ENCODE peak calls at places on chromosomes 1 and 21, in eight cellular contexts. One of them, this sample, is unnamed.

GRCh38 chr1:207309775-207310273 is 11.7 kb upstream of the CD55 start:
- DNase-seq in stomach: no peak
- DNase-seq in body of pancreas: peak; percentile 31
- DNase-seq in spleen: no peak
- DNase-seq in right atrium auricular region: no peak
- DNase-seq in esophagus squamous epithelium: no peak
- DNase-seq in SJSA1: peak; percentile 80
- DNase-seq in heart right ventricle: no peak
- DNase-seq in this sample: no peak

GRCh38 chr1:110859062-110859461 is 13.9 kb upstream of the CD53 start:
- DNase-seq in stomach: no peak
- DNase-seq in body of pancreas: no peak
- DNase-seq in spleen: no peak
- DNase-seq in right atrium auricular region: no peak
- DNase-seq in esophagus squamous epithelium: no peak
- DNase-seq in SJSA1: no peak
- DNase-seq in heart right ventricle: no peak
- DNase-seq in this sample: no peak

GRCh38 chr1:906532-907420 is 16.9 kb upstream of the SAMD11 start:
- DNase-seq in stomach: peak; percentile 72
- DNase-seq in body of pancreas: peak; percentile 49
- DNase-seq in spleen: peak; percentile 82
- DNase-seq in right atrium auricular region: peak; percentile 76
- DNase-seq in esophagus squamous epithelium: no peak
- DNase-seq in SJSA1: peak; percentile 52
- DNase-seq in heart right ventricle: no peak
- DNase-seq in this sample: no peak

GRCh38 chr1:921011-921837 is 2.5 kb upstream of the SAMD11 start:
- DNase-seq in stomach: peak; percentile 69
- DNase-seq in body of pancreas: peak; percentile 61
- DNase-seq in spleen: no peak
- DNase-seq in right atrium auricular region: no peak
- DNase-seq in esophagus squamous epithelium: no peak
- DNase-seq in SJSA1: peak; percentile 75
- DNase-seq in heart right ventricle: peak; percentile 69
- DNase-seq in this sample: no peak

GRCh38 chr21:38957575-38958340 is 152.0 kb downstream of the ETS2 start:
- DNase-seq in stomach: no peak
- DNase-seq in body of pancreas: no peak
- DNase-seq in spleen: no peak
- DNase-seq in right atrium auricular region: no peak
- DNase-seq in esophagus squamous epithelium: no peak
- DNase-seq in SJSA1: no peak
- DNase-seq in heart right ventricle: no peak
- DNase-seq in this sample: no peak

GRCh38 chr1:198064181-198064580 is 92.6 kb upstream of the NEK7 start:
- DNase-seq in stomach: no peak
- DNase-seq in body of pancreas: no peak
- DNase-seq in spleen: no peak
- DNase-seq in right atrium auricular region: no peak
- DNase-seq in esophagus squamous epithelium: no peak
- DNase-seq in SJSA1: no peak
- DNase-seq in heart right ventricle: no peak
- DNase-seq in this sample: no peak

GRCh38 chr1:158374864-158375263 is 21.2 kb downstream of the CD1E start:
- DNase-seq in stomach: no peak
- DNase-seq in body of pancreas: no peak
- DNase-seq in spleen: no peak
- DNase-seq in right atrium auricular region: no peak
- DNase-seq in esophagus squamous epithelium: no peak
- DNase-seq in SJSA1: no peak
- DNase-seq in heart right ventricle: no peak
- DNase-seq in this sample: no peak

GRCh38 chr1:155010211-155010918 is 7.8 kb downstream of the ZBTB7B start:
- DNase-seq in stomach: no peak
- DNase-seq in body of pancreas: no peak
- DNase-seq in spleen: peak; percentile 83
- DNase-seq in right atrium auricular region: no peak
- DNase-seq in esophagus squamous epithelium: no peak
- DNase-seq in SJSA1: no peak
- DNase-seq in heart right ventricle: no peak
- DNase-seq in this sample: no peak

GRCh38 chr21:28427356-28428022 is 565.2 kb downstream of the LTN1 start:
- DNase-seq in stomach: no peak
- DNase-seq in body of pancreas: no peak
- DNase-seq in spleen: no peak
- DNase-seq in right atrium auricular region: no peak
- DNase-seq in esophagus squamous epithelium: no peak
- DNase-seq in SJSA1: no peak
- DNase-seq in heart right ventricle: no peak
- DNase-seq in this sample: no peak

GRCh38 chr1:214303538-214303937 is 22.6 kb downstream of the SMYD2 start:
- DNase-seq in stomach: no peak
- DNase-seq in body of pancreas: no peak
- DNase-seq in spleen: peak; percentile 57
- DNase-seq in right atrium auricular region: peak; percentile 51
- DNase-seq in esophagus squamous epithelium: no peak
- DNase-seq in SJSA1: no peak
- DNase-seq in heart right ventricle: no peak
- DNase-seq in this sample: no peak

GRCh38 chr1:44034423-44034822 is 3.2 kb upstream of the SLC6A9 start:
- DNase-seq in stomach: no peak
- DNase-seq in body of pancreas: no peak
- DNase-seq in spleen: no peak
- DNase-seq in right atrium auricular region: no peak
- DNase-seq in esophagus squamous epithelium: no peak
- DNase-seq in SJSA1: no peak
- DNase-seq in heart right ventricle: no peak
- DNase-seq in this sample: no peak

GRCh38 chr1:244962140-244962539 is 97.8 kb upstream of the HNRNPU start:
- DNase-seq in stomach: no peak
- DNase-seq in body of pancreas: no peak
- DNase-seq in spleen: no peak
- DNase-seq in right atrium auricular region: no peak
- DNase-seq in esophagus squamous epithelium: no peak
- DNase-seq in SJSA1: no peak
- DNase-seq in heart right ventricle: no peak
- DNase-seq in this sample: no peak

GRCh38 chr1:77978969-77979838 is at the start of gene FUBP1:
- DNase-seq in stomach: peak; percentile 96
- DNase-seq in body of pancreas: peak; percentile 98
- DNase-seq in spleen: peak; percentile 97
- DNase-seq in right atrium auricular region: peak; percentile 98
- DNase-seq in esophagus squamous epithelium: peak; percentile 84
- DNase-seq in SJSA1: peak; percentile 97
- DNase-seq in heart right ventricle: peak; percentile 89
- DNase-seq in this sample: peak; percentile 98

GRCh38 chr21:15311510-15311909 is 246.7 kb upstream of the NRIP1 start:
- DNase-seq in stomach: no peak
- DNase-seq in body of pancreas: no peak
- DNase-seq in spleen: no peak
- DNase-seq in right atrium auricular region: no peak
- DNase-seq in esophagus squamous epithelium: no peak
- DNase-seq in SJSA1: no peak
- DNase-seq in heart right ventricle: no peak
- DNase-seq in this sample: no peak

GRCh38 chr1:89259283-89259971 is 13.2 kb downstream of the GBP5 start:
- DNase-seq in stomach: no peak
- DNase-seq in body of pancreas: no peak
- DNase-seq in spleen: peak; percentile 81
- DNase-seq in right atrium auricular region: no peak
- DNase-seq in esophagus squamous epithelium: no peak
- DNase-seq in SJSA1: no peak
- DNase-seq in heart right ventricle: no peak
- DNase-seq in this sample: no peak

GRCh38 chr21:46581780-46582307 is 23.0 kb downstream of the S100B start:
- DNase-seq in stomach: no peak
- DNase-seq in body of pancreas: no peak
- DNase-seq in spleen: no peak
- DNase-seq in right atrium auricular region: no peak
- DNase-seq in esophagus squamous epithelium: no peak
- DNase-seq in SJSA1: no peak
- DNase-seq in heart right ventricle: no peak
- DNase-seq in this sample: no peak

GRCh38 chr1:22502167-22502566 is 50.5 kb downstream of the ZBTB40 start:
- DNase-seq in stomach: no peak
- DNase-seq in body of pancreas: no peak
- DNase-seq in spleen: no peak
- DNase-seq in right atrium auricular region: no peak
- DNase-seq in esophagus squamous epithelium: no peak
- DNase-seq in SJSA1: no peak
- DNase-seq in heart right ventricle: no peak
- DNase-seq in this sample: no peak

GRCh38 chr21:26490771-26491170 is 82.3 kb downstream of the CYYR1 start:
- DNase-seq in stomach: no peak
- DNase-seq in body of pancreas: no peak
- DNase-seq in spleen: no peak
- DNase-seq in right atrium auricular region: no peak
- DNase-seq in esophagus squamous epithelium: no peak
- DNase-seq in SJSA1: no peak
- DNase-seq in heart right ventricle: no peak
- DNase-seq in this sample: no peak

GRCh38 chr1:57637155-57637554 is 213.3 kb upstream of the DAB1 start:
- DNase-seq in stomach: no peak
- DNase-seq in body of pancreas: no peak
- DNase-seq in spleen: no peak
- DNase-seq in right atrium auricular region: no peak
- DNase-seq in esophagus squamous epithelium: no peak
- DNase-seq in SJSA1: no peak
- DNase-seq in heart right ventricle: no peak
- DNase-seq in this sample: no peak

GRCh38 chr1:191641420-191642215 is 516.6 kb upstream of the RGS18 start:
- DNase-seq in stomach: no peak
- DNase-seq in body of pancreas: no peak
- DNase-seq in spleen: no peak
- DNase-seq in right atrium auricular region: no peak
- DNase-seq in esophagus squamous epithelium: no peak
- DNase-seq in SJSA1: no peak
- DNase-seq in heart right ventricle: no peak
- DNase-seq in this sample: no peak

GRCh38 chr1:41447995-41448770 is 36.3 kb downstream of the EDN2 start:
- DNase-seq in stomach: no peak
- DNase-seq in body of pancreas: no peak
- DNase-seq in spleen: no peak
- DNase-seq in right atrium auricular region: no peak
- DNase-seq in esophagus squamous epithelium: no peak
- DNase-seq in SJSA1: no peak
- DNase-seq in heart right ventricle: no peak
- DNase-seq in this sample: no peak

GRCh38 chr1:160084771-160085321 is 3.5 kb downstream of the KCNJ9 start:
- DNase-seq in stomach: no peak
- DNase-seq in body of pancreas: no peak
- DNase-seq in spleen: no peak
- DNase-seq in right atrium auricular region: no peak
- DNase-seq in esophagus squamous epithelium: no peak
- DNase-seq in SJSA1: no peak
- DNase-seq in heart right ventricle: no peak
- DNase-seq in this sample: no peak

GRCh38 chr1:88311907-88312306 is 372.2 kb upstream of the PKN2 start:
- DNase-seq in stomach: peak; percentile 25
- DNase-seq in body of pancreas: no peak
- DNase-seq in spleen: no peak
- DNase-seq in right atrium auricular region: no peak
- DNase-seq in esophagus squamous epithelium: no peak
- DNase-seq in SJSA1: no peak
- DNase-seq in heart right ventricle: no peak
- DNase-seq in this sample: no peak

GRCh38 chr1:94271373-94271772 is 34.0 kb upstream of the ARHGAP29 start:
- DNase-seq in stomach: no peak
- DNase-seq in body of pancreas: no peak
- DNase-seq in spleen: no peak
- DNase-seq in right atrium auricular region: no peak
- DNase-seq in esophagus squamous epithelium: no peak
- DNase-seq in SJSA1: no peak
- DNase-seq in heart right ventricle: no peak
- DNase-seq in this sample: no peak

GRCh38 chr1:230828421-230828820 is 39.9 kb downstream of the C1orf198 start:
- DNase-seq in stomach: no peak
- DNase-seq in body of pancreas: no peak
- DNase-seq in spleen: no peak
- DNase-seq in right atrium auricular region: peak; percentile 30
- DNase-seq in esophagus squamous epithelium: no peak
- DNase-seq in SJSA1: no peak
- DNase-seq in heart right ventricle: no peak
- DNase-seq in this sample: no peak

DNA sequence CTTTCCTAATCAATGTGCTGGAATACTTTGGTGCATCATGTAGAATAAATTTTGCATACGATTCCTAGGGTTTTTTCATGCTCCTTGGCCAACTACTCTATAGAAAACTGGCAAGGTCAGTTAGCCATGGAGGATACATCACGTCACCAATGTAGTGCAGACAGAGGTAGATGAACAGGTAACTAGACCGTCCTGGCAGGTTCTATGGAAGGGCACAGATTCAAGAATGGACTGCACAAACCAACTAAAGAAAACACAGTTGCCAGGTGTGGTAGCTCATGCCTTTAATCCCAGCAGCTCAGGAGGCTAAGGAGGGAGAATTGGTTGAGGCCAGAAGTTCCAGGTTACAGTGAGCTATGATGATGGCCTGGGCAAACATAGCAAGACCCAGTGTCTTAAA is 9.9 kb downstream of the MTF1 start:
- DNase-seq in stomach: no peak
- DNase-seq in body of pancreas: no peak
- DNase-seq in spleen: no peak
- DNase-seq in right atrium auricular region: no peak
- DNase-seq in esophagus squamous epithelium: no peak
- DNase-seq in SJSA1: no peak
- DNase-seq in heart right ventricle: no peak
- DNase-seq in this sample: no peak
- H3K4me1 ChIP-seq in stomach: peaks cover 73% of the 10 kb centered on the region
- H3K4me1 ChIP-seq in body of pancreas: peaks cover 15% of the 10 kb centered on the region
- H3K4me1 ChIP-seq in spleen: peaks cover 99% of the 10 kb centered on the region
- H3K4me1 ChIP-seq in right atrium auricular region: no peaks in the 10 kb centered on the region
- H3K4me1 ChIP-seq in esophagus squamous epithelium: peaks cover 11% of the 10 kb centered on the region
- H3K4me1 ChIP-seq in SJSA1: no peaks in the 10 kb centered on the region
- H3K4me1 ChIP-seq in heart right ventricle: peaks cover 7% of the 10 kb centered on the region
- H3K4me1 ChIP-seq in this sample: no peaks in the 10 kb centered on the region

GRCh38 chr1:3707939-3708328 is 44.3 kb upstream of the CCDC27 start:
- DNase-seq in stomach: no peak
- DNase-seq in body of pancreas: no peak
- DNase-seq in spleen: no peak
- DNase-seq in right atrium auricular region: no peak
- DNase-seq in esophagus squamous epithelium: no peak
- DNase-seq in SJSA1: no peak
- DNase-seq in heart right ventricle: no peak
- DNase-seq in this sample: no peak
- H3K36me3 ChIP-seq in stomach: no peaks in the 10 kb centered on the region
- H3K36me3 ChIP-seq in body of pancreas: no peaks in the 10 kb centered on the region
- H3K36me3 ChIP-seq in spleen: no peaks in the 10 kb centered on the region
- H3K36me3 ChIP-seq in right atrium auricular region: no peaks in the 10 kb centered on the region
- H3K36me3 ChIP-seq in esophagus squamous epithelium: no peaks in the 10 kb centered on the region
- H3K36me3 ChIP-seq in SJSA1: no peaks in the 10 kb centered on the region
- H3K36me3 ChIP-seq in heart right ventricle: no peaks in the 10 kb centered on the region
- H3K36me3 ChIP-seq in this sample: no peaks in the 10 kb centered on the region

GRCh38 chr1:15680131-15680530 is 4.0 kb upstream of the PLEKHM2 start:
- DNase-seq in stomach: peak; percentile 23
- DNase-seq in body of pancreas: no peak
- DNase-seq in spleen: no peak
- DNase-seq in right atrium auricular region: no peak
- DNase-seq in esophagus squamous epithelium: no peak
- DNase-seq in SJSA1: no peak
- DNase-seq in heart right ventricle: no peak
- DNase-seq in this sample: no peak
- H3K27ac ChIP-seq in stomach: peak overlapping the region; percentile 40
- H3K27ac ChIP-seq in body of pancreas: no peak overlapping the region
- H3K27ac ChIP-seq in spleen: no peak overlapping the region
- H3K27ac ChIP-seq in right atrium auricular region: no peak overlapping the region
- H3K27ac ChIP-seq in esophagus squamous epithelium: peak overlapping the region; percentile 98
- H3K27ac ChIP-seq in SJSA1: no peak overlapping the region
- H3K27ac ChIP-seq in heart right ventricle: no peak overlapping the region
- H3K27ac ChIP-seq in this sample: no peak overlapping the region

GRCh38 chr1:203470240-203470639 is 5.4 kb upstream of the PRELP start:
- DNase-seq in stomach: no peak
- DNase-seq in body of pancreas: no peak
- DNase-seq in spleen: no peak
- DNase-seq in right atrium auricular region: no peak
- DNase-seq in esophagus squamous epithelium: no peak
- DNase-seq in SJSA1: no peak
- DNase-seq in heart right ventricle: no peak
- DNase-seq in this sample: no peak
- H3K4me1 ChIP-seq in stomach: peaks cover 30% of the 10 kb centered on the region
- H3K4me1 ChIP-seq in body of pancreas: peaks cover 10% of the 10 kb centered on the region
- H3K4me1 ChIP-seq in spleen: peaks cover 10% of the 10 kb centered on the region
- H3K4me1 ChIP-seq in right atrium auricular region: no peaks in the 10 kb centered on the region
- H3K4me1 ChIP-seq in esophagus squamous epithelium: peaks cover 10% of the 10 kb centered on the region
- H3K4me1 ChIP-seq in SJSA1: peaks cover 7% of the 10 kb centered on the region
- H3K4me1 ChIP-seq in heart right ventricle: peaks cover 21% of the 10 kb centered on the region
- H3K4me1 ChIP-seq in this sample: peaks cover 8% of the 10 kb centered on the region